ENCODE peak calls at places on chromosomes 1 and 21, in four cellular contexts. X, M, A and E are unnamed samples.

GRCh38 chr1:8004113-8004802 is 21.9 kb downstream of the ERRFI1 start:
- DNase-seq in M (no peak), A (no peak), X (no peak), E (no peak)

GRCh38 chr1:22329171-22329540 is 122.5 kb upstream of the ZBTB40 start:
- DNase-seq in X (no peak), A (no peak), M (no peak), E (no peak)

GRCh38 chr1:81670286-81670685 is 130.4 kb upstream of the ADGRL2 start:
- DNase-seq in X (no peak), A (peak; percentile 77), M (peak; percentile 56), E (no peak)

GRCh38 chr1:53327183-53327941 is 508 bp downstream of the LRP8 start:
- DNase-seq in X (no peak), M (peak; percentile 45), A (no peak), E (no peak)

GRCh38 chr1:85240659-85241058 is 18.8 kb downstream of the C1orf52 start:
- DNase-seq in X (no peak), A (no peak), M (no peak), E (no peak)

GRCh38 chr1:101247404-101248287 is 10.8 kb downstream of the S1PR1 start:
- DNase-seq in M (no peak), X (no peak), A (no peak), E (no peak)

GRCh38 chr21:26394341-26394740 is 178.7 kb downstream of the CYYR1 start:
- DNase-seq in X (no peak), A (no peak), M (no peak), E (no peak)

GRCh38 chr1:11882814-11883538 is 24.2 kb upstream of the NPPB start:
- DNase-seq in X (no peak), M (no peak), A (no peak), E (no peak)

GRCh38 chr1:221782461-221782860 is 40.6 kb upstream of the DUSP10 start:
- DNase-seq in X (no peak), M (no peak), A (no peak), E (no peak)

GRCh38 chr1:18681423-18681835 is 50.8 kb downstream of the PAX7 start:
- DNase-seq in X (no peak), M (peak; percentile 66), A (no peak), E (peak; percentile 23)

GRCh38 chr1:86666368-86666767 is 38.0 kb upstream of the SH3GLB1 start:
- DNase-seq in X (no peak), A (no peak), M (no peak), E (no peak)

GRCh38 chr1:116760996-116761665 is 6.9 kb downstream of the CD2 start:
- DNase-seq in M (no peak), A (no peak), X (no peak), E (no peak)

GRCh38 chr1:77120950-77121349 is 98.3 kb downstream of the PIGK start:
- DNase-seq in X (no peak), A (no peak), M (no peak), E (no peak)

GRCh38 chr1:220922951-220923350 is 43.7 kb downstream of the HLX start:
- DNase-seq in M (no peak), A (no peak), X (no peak), E (no peak)

GRCh38 chr1:116737855-116738318 is 16.3 kb upstream of the CD2 start:
- DNase-seq in M (no peak), A (no peak), X (no peak), E (no peak)

GRCh38 chr1:28258628-28259251 is 578 bp upstream of the SESN2 start:
- DNase-seq in M (no peak), A (no peak), X (no peak), E (no peak)

GRCh38 chr1:65209005-65209885 is 61.2 kb downstream of the AK4 start:
- DNase-seq in X (no peak), A (no peak), M (peak; percentile 28), E (no peak)

GRCh38 chr1:2232916-2233438 is 4.9 kb downstream of the SKI start:
- DNase-seq in M (no peak), X (no peak), A (no peak), E (no peak)

GRCh38 chr1:87084247-87084836 is 169.9 kb downstream of the HS2ST1 start:
- DNase-seq in M (peak; percentile 20), X (no peak), A (no peak), E (no peak)

GRCh38 chr1:202255343-202255742 is 61.7 kb downstream of the LGR6 start:
- DNase-seq in A (no peak), X (no peak), M (no peak), E (no peak)

GRCh38 chr1:224544711-224545110 is 71.4 kb upstream of the CNIH3 start:
- DNase-seq in A (no peak), M (no peak), X (no peak), E (no peak)

GRCh38 chr1:67850151-67850551 is 16.9 kb upstream of the GNG12 start:
- DNase-seq in M (peak; percentile 58), A (no peak), X (no peak), E (no peak)

GRCh38 chr1:37763791-37764741 is 854 bp downstream of the EPHA10 start:
- DNase-seq in M (no peak), X (no peak), A (no peak), E (no peak)

GRCh38 chr1:56799605-56800398 is 19.4 kb downstream of the FYB2 start:
- DNase-seq in A (no peak), M (no peak), X (no peak), E (no peak)

GRCh38 chr1:40392206-40392605 is 18.7 kb downstream of the SMAP2 start:
- DNase-seq in A (no peak), X (no peak), M (no peak), E (no peak)

GRCh38 chr1:40389234-40389815 is 15.8 kb downstream of the SMAP2 start:
- DNase-seq in M (no peak), X (no peak), A (no peak), E (no peak)

GRCh38 chr1:40390857-40391256 is 17.3 kb downstream of the SMAP2 start:
- DNase-seq in A (no peak), X (no peak), M (no peak), E (no peak)

GRCh38 chr1:40391688-40392145 is 18.2 kb downstream of the SMAP2 start:
- DNase-seq in X (no peak), M (no peak), A (no peak), E (no peak)

DNA sequence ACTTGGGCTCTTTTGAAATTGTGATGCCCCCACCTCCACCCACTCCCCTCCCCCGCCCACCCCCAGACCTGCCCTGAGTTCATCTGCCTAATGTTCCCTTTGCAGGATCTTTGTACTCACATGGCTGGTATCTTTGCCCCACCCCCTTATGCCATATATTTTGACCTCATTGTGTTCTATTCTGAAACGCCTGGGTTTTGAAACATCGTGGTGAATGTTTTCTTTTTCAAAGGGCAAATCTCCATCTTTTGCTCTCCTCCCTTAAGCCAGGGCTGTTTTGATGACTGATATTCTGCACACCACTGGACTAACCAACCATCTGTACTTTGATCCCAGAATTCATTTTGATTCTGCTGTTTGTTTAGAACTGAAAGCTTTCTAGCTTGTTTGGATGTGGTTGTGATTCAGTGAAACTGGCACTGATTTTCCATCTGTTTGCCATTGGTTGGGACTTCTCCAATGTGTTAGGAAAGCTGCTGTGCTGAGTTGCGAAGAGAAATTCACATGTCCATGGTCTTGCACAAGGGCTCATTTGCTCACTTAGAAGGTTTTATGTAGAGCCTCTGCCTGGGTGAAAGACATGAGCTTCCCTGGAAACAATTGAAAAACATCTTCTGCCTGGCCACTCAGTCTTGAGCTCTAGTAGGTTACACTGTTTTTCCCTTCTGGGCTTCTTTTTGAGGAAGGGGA is 16.5 kb downstream of the SMAP2 start:
- DNase-seq in M (peak; percentile 7), A (no peak), X (no peak), E (no peak)
- H3K27ac ChIP-seq in M (no peak overlapping the region), A (peak overlapping the region; percentile 39), X (peak overlapping the region; percentile 88), E (no peak overlapping the region)

DNA sequence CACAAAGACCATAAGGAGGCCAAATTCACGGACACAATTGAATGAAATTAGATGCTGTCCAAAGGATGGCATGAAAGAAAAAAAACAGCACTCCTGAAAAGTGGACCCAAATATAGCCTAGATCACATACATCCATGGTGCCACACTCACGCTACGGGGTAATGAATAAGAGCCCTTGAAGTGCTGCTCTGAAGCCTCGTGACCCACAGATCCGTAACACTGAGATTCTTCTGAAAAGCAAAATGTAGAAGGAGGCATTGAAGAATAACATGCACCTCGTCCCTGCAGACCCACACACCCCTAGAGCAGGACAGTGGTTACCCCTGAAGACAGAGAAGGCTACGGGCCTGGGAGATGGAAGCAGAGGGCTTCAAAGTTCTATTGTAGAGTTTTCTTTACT is 3.9 kb upstream of the ITGB2 start:
- DNase-seq in X (no peak), M (no peak), A (no peak), E (no peak)
- H3K27ac ChIP-seq in X (peak overlapping the region; percentile 0), M (peak overlapping the region; percentile 26), A (no peak overlapping the region), E (no peak overlapping the region)

GRCh38 chr1:6012529-6013318 is 20.5 kb upstream of the NPHP4 start:
- DNase-seq in M (no peak), A (no peak), X (no peak), E (no peak)

GRCh38 chr1:6011161-6011945 is 19.1 kb upstream of the NPHP4 start:
- DNase-seq in A (no peak), X (no peak), M (no peak), E (no peak)

GRCh38 chr1:6014130-6014999 is 22.1 kb upstream of the NPHP4 start:
- DNase-seq in M (no peak), X (no peak), A (no peak), E (no peak)

GRCh38 chr1:6011946-6012258 is 19.7 kb upstream of the NPHP4 start:
- DNase-seq in A (no peak), X (no peak), M (no peak), E (no peak)

DNA sequence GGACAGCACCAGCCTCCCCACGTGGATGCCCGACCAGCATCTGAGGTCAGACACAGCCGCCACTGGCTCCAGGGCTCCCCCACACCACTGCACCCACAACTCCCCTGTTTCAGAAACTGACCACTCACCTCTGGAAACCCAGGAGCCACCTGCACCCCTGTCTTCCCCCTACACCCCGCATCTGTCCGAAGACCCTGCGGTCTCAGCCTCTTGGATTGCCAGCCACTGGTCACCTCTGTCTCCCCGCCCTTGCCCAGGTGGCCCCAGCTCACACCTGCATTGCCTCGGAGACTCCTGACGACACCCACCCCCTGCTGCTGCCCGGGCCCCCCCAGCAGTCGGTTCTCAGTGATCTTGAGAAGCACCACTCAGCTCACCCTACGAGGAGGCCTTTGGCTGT is 21.3 kb upstream of the NPHP4 start:
- DNase-seq in M (no peak), A (no peak), X (no peak), E (no peak)
- H3K27ac ChIP-seq in M (no peak overlapping the region), A (no peak overlapping the region), X (no peak overlapping the region), E (no peak overlapping the region)

GRCh38 chr1:47711848-47712492 is 274.1 kb downstream of the FOXD2 start:
- DNase-seq in M (no peak), A (no peak), X (no peak), E (no peak)

GRCh38 chr1:47708658-47709301 is 270.9 kb downstream of the FOXD2 start:
- DNase-seq in X (no peak), M (peak; percentile 23), A (no peak), E (no peak)

GRCh38 chr1:47709302-47710074 is 271.6 kb downstream of the FOXD2 start:
- DNase-seq in M (peak; percentile 44), A (no peak), X (no peak), E (no peak)

GRCh38 chr1:47711211-47711847 is 273.5 kb downstream of the FOXD2 start:
- DNase-seq in A (no peak), X (no peak), M (no peak), E (no peak)

GRCh38 chr1:47710075-47711071 is 272.5 kb downstream of the FOXD2 start:
- DNase-seq in M (peak; percentile 49), A (no peak), X (no peak), E (no peak)
- H3K27ac ChIP-seq in M (peak overlapping the region; percentile 69), A (peak overlapping the region; percentile 25), X (peak overlapping the region; percentile 30), E (no peak overlapping the region)